ENCODE peak calls at places on chromosomes 6 and 20, in four cellular contexts. G is mammary epithelial cell, W is stomach, I is heart left ventricle. A is an unnamed sample.

GRCh38 chr6:78593898-78594666 is 273.3 kb upstream of the IRAK1BP1 start:
- DNase-seq in I (no peak), W (no peak), G (peak), A (no peak)

GRCh38 chr20:61448396-61448795 is 196.3 kb downstream of the CDH4 start:
- DNase-seq in I (no peak), G (no peak), W (no peak), A (no peak)

GRCh38 chr20:50415516-50416268 is 94.5 kb upstream of the PTPN1 start:
- DNase-seq in G (peak), I (peak), W (peak), A (peak)

GRCh38 chr20:24533449-24533848 is 64.0 kb downstream of the SYNDIG1 start:
- DNase-seq in I (no peak), W (no peak), G (no peak), A (no peak)

GRCh38 chr20:44247676-44248419 is 740 bp downstream of the GDAP1L1 start:
- DNase-seq in I (peak), W (no peak), G (peak), A (peak)

GRCh38 chr6:42197574-42198362 is 3.0 kb upstream of the GUCA1B start:
- DNase-seq in I (no peak), W (peak), G (no peak), A (no peak)

GRCh38 chr6:157036245-157036681 is 259.1 kb downstream of the ARID1B start:
- DNase-seq in I (no peak), W (peak), G (peak), A (no peak)

GRCh38 chr6:67345946-67346345 is 1289.1 kb upstream of the ADGRB3 start:
- DNase-seq in W (no peak), I (no peak), G (peak), A (no peak)

GRCh38 chr20:602357-602970 is 7.6 kb downstream of the TCF15 start:
- DNase-seq in W (no peak), I (peak), G (no peak), A (no peak)

GRCh38 chr20:32278199-32278643 is 770 bp downstream of the KIF3B start:
- DNase-seq in I (no peak), G (no peak), W (no peak), A (no peak)

GRCh38 chr20:50658804-50659380 is 32.5 kb downstream of the RIPOR3 start:
- DNase-seq in G (no peak), I (no peak), W (peak), A (no peak)

GRCh38 chr6:33213166-33213988 is 5.1 kb downstream of the RING1 start:
- DNase-seq in W (no peak), I (peak), G (no peak), A (peak)

GRCh38 chr20:53028337-53029007 is 56.3 kb downstream of the TSHZ2 start:
- DNase-seq in G (peak), W (no peak), I (no peak), A (no peak)

GRCh38 chr20:44537993-44538392 is 16.1 kb upstream of the SERINC3 start:
- DNase-seq in I (no peak), W (no peak), G (no peak), A (no peak)

GRCh38 chr6:154277578-154278128 is 79.0 kb downstream of the IPCEF1 start:
- DNase-seq in W (no peak), G (no peak), I (no peak), A (no peak)

GRCh38 chr20:36604952-36605308 is 649 bp upstream of the RAB5IF start:
- DNase-seq in I (peak), W (peak), G (no peak), A (peak)

GRCh38 chr6:168598251-168599117 is 157.5 kb downstream of the SMOC2 start:
- DNase-seq in I (no peak), W (no peak), G (no peak), A (no peak)

GRCh38 chr6:439681-440167 is 48.2 kb downstream of the IRF4 start:
- DNase-seq in I (peak), W (no peak), G (no peak), A (no peak)

GRCh38 chr6:157885211-157885788 is 62.3 kb downstream of the SNX9 start:
- DNase-seq in W (no peak), I (no peak), G (no peak), A (no peak)

GRCh38 chr6:56525976-56526375 is 116.7 kb downstream of the DST start:
- DNase-seq in I (no peak), G (no peak), W (no peak), A (no peak)

GRCh38 chr20:9392892-9393857 is 121.2 kb upstream of the LAMP5 start:
- DNase-seq in G (peak), W (peak), I (peak), A (peak)

GRCh38 chr6:170130201-170130621 is 160.7 kb downstream of the DLL1 start:
- DNase-seq in W (no peak), G (no peak), I (peak), A (no peak)
- H3K27ac ChIP-seq in W (no peak), G (no peak), I (no peak), A (no peak)

DNA sequence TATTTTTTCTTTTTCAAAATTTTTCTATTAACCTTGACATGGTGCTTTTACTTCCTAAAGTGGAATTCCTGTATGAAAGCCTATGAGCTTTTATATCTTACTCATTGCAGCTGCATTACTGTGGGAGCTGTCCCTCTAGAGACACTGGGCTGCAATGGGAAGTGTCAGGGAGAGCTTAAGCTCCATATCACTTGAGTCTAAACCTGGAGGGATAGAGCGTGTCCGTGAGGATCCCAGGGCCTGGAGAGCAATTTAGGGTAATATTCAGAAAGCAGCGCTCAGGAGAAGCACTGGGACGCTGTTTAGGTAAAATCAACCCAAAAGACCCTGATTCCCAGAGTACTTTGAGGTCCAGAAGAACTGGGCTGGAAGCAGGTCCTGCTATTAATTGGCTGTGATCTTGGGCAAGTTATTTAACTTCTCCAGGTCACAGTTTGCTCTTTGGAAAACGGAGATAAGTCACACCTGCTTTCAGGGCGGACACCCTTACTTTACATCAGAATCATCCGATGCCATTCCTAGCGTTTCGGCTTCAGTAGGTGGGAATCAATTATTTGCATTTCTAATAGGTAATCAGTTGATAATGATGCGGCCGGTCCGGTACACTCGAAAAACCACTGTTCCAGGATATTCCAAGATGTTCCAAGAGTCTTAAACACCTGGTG is 628 bp upstream of the ERGIC3 start:
- DNase-seq in G (no peak), I (no peak), W (no peak), A (peak)
- H3K27ac ChIP-seq in G (no peak), I (no peak), W (peak), A (no peak)

GRCh38 chr6:43923376-43924221 is 153.6 kb downstream of the VEGFA start:
- DNase-seq in I (no peak), W (no peak), G (peak), A (no peak)

GRCh38 chr6:43921548-43922422 is 151.8 kb downstream of the VEGFA start:
- DNase-seq in W (no peak), G (no peak), I (no peak), A (no peak)

GRCh38 chr6:43919774-43920173 is 149.8 kb downstream of the VEGFA start:
- DNase-seq in G (no peak), I (no peak), W (no peak), A (no peak)

GRCh38 chr6:43922423-43923375 is 152.7 kb downstream of the VEGFA start:
- DNase-seq in W (no peak), I (no peak), G (no peak), A (no peak)

GRCh38 chr6:43921039-43921438 is 151.0 kb downstream of the VEGFA start:
- DNase-seq in W (no peak), I (no peak), G (no peak), A (no peak)
- H3K27ac ChIP-seq in W (no peak), I (no peak), G (no peak), A (no peak)

DNA sequence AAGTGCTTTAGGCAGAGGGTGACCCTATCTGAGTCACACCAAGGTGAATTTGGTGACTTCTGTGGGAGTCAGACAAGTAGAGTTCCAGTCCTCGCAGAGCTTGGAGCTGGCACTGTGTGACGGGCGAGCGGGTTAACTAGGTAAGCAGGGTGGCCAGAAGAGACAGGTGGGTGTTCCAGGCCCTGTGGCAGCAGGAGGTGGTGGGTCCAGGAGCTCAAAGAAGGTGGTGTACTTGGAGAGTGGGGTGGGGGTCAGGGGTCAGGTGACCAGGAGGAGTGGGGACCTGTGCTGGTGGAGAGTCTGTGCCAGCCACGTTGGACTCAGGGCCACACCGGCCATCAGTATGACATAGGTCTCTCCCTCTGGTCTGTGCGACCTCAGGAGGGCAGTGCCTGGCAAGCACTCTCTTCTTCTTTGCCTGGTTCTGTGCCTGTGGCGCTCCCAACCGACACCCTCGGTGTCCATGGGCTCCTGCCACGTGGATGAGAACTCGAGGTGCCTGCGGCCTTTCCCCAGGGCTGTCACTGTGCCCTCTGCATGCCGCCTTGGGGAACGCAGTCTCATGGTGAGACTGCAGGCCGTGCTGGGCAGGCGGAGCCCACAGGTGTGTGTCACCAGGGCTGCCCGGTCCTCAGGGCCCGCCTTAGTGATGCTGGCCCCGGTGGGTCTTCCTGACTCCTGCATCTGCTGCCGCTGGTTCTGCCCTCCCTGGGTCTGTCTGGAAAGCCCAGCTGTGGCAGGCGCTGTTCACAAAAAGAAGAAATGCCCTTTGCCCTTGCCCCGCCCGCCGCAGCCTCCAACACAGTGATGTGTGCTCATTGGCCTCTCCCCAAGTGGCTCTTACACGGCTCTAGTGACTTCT is 1.6 kb downstream of the MRGBP start:
- DNase-seq in W (peak), G (no peak), I (no peak), A (no peak)
- H3K27ac ChIP-seq in W (peak), G (no peak), I (peak), A (no peak)

DNA sequence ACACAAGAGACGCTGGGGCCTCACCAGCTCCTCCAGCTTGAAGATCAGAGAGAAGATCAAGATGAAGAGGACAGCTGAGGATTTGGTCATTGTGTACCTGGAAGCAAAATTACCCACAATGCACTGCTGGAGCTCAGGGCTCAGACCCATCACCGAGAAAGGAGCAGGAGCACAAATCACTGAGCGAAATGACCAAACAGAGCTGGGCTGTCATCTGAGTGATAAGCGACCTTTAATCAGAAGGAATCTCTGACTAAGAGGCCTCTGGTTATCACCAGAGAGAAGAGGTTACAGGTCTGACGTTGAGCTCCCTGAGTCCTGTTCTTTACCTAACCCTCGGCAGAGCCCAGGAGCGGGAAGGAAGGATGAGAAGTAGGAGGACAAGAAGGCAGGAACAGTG is 47.5 kb upstream of the CDH22 start:
- DNase-seq in G (no peak), W (no peak), I (no peak), A (no peak)
- H3K27ac ChIP-seq in G (no peak), W (no peak), I (no peak), A (no peak)

GRCh38 chr6:104229057-104229456 is 630.7 kb downstream of the HACE1 start:
- DNase-seq in G (no peak), W (no peak), I (no peak), A (no peak)

GRCh38 chr6:104227502-104227901 is 632.2 kb downstream of the HACE1 start:
- DNase-seq in G (no peak), I (no peak), W (no peak), A (no peak)

GRCh38 chr6:104226798-104227444 is 632.8 kb downstream of the HACE1 start:
- DNase-seq in I (no peak), W (peak), G (no peak), A (no peak)
- H3K27ac ChIP-seq in I (no peak), W (no peak), G (no peak), A (no peak)

GRCh38 chr6:161271343-161272019 is 2.4 kb downstream of the AGPAT4 start:
- DNase-seq in I (no peak), G (no peak), W (no peak), A (no peak)

GRCh38 chr6:161273356-161273751 is 507 bp downstream of the AGPAT4 start:
- DNase-seq in G (peak), W (no peak), I (peak), A (no peak)

GRCh38 chr6:161274488-161274858 is 612 bp upstream of the AGPAT4 start:
- DNase-seq in I (no peak), G (no peak), W (no peak), A (no peak)

GRCh38 chr6:161273752-161274487 is at the start of gene AGPAT4:
- DNase-seq in W (peak), G (peak), I (peak), A (peak)

DNA sequence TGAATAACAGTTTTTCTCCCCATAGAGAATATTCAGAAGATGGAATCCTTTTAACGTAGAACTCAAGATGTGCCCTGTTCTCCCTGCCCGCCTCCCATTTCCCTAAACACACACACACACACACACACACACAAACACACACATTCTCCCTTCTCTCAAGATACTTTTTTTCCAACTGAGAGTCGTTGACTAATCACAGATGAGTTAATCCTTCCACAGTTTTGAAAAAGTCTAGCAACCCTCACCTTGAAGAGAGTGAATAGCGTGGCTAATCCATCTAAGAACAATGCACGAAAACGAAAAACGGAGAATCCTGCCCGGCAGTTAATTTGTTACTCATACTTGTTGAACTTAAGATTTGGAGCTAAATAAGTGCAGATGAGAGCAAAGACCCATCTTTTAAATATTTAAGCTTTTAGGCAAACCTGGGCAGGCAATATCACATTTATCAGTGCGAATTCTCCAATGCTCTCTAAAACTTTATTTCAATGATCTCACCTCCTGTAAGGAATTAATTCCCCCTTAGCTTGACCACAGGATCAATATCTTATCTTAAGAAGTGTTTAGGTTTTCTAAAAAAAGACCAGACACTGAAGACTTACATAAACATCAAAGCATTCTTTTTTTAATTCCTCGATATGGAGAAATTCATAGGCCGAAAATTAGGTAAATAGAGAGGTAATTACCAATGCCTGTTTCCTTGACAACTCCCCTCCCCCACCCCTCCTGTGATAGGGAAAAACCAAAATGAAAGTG is 1.1 kb downstream of the AGPAT4 start:
- DNase-seq in W (no peak), G (peak), I (no peak), A (peak)
- H3K27ac ChIP-seq in W (no peak), G (peak), I (no peak), A (peak)